ENCODE peak calls at places on chromosomes 11 and 22, in nine cellular contexts. S is pancreas; A is prostate gland; L is GM23338; D is HEK293T; F is GM19239; M is stimulated activated CD8-positive, alpha-beta memory T cell treated with anti-CD3 and anti-CD28 coated beads, Interleukin-4, amount 100 ng/mL, for 1 hour; Z is glutamatergic neuron; T is activated CD4-positive, alpha-beta T cell treated with anti-CD3 and anti-CD28 coated beads, Interleukin-2, amount 10 ng/mL, durations not matched to agents 7 days and 5 days. P is an unnamed sample.

GRCh38 chr22:25039754-25040153 is 87.2 kb downstream of the KIAA1671 start:
- DNase-seq in S (no peak), A (no peak), L (no peak), D (no peak), F (no peak), M (no peak), Z (no peak), T (no peak), P (no peak)

GRCh38 chr11:76629133-76629852 is 41.3 kb downstream of the LRRC32 start:
- DNase-seq in S (no peak), A (no peak), L (no peak), D (no peak), F (no peak), M (no peak), Z (no peak), T (no peak), P (no peak)

GRCh38 chr11:112634551-112634950 is 326.7 kb upstream of the NCAM1 start:
- DNase-seq in S (no peak), A (no peak), L (peak), D (no peak), F (no peak), M (no peak), Z (no peak), T (no peak), P (no peak)

GRCh38 chr11:25961539-25961938 is 370.4 kb upstream of the ANO3 start:
- DNase-seq in S (no peak), A (no peak), L (no peak), D (no peak), F (no peak), M (no peak), Z (no peak), T (no peak), P (no peak)

GRCh38 chr11:126459691-126460404 is 104.4 kb downstream of the ST3GAL4 start:
- DNase-seq in S (no peak), A (no peak), L (no peak), D (no peak), F (no peak), M (no peak), Z (no peak), T (no peak), P (no peak)

GRCh38 chr11:74675761-74676160 is 55.5 kb downstream of the CHRDL2 start:
- DNase-seq in S (no peak), A (no peak), L (no peak), D (no peak), F (no peak), M (no peak), Z (no peak), T (no peak), P (no peak)

GRCh38 chr11:44899959-44900358 is 50.7 kb downstream of the TP53I11 start:
- DNase-seq in S (no peak), A (no peak), L (peak), D (peak), F (no peak), M (no peak), Z (peak), T (no peak), P (no peak)

GRCh38 chr22:44363214-44363979 is 50.6 kb upstream of the SHISAL1 start:
- DNase-seq in S (peak), A (no peak), L (no peak), D (no peak), F (no peak), M (no peak), Z (peak), T (no peak), P (peak)

GRCh38 chr11:838441-839279 is 3.7 kb downstream of the POLR2L start:
- DNase-seq in S (peak), A (no peak), L (peak), D (no peak), F (no peak), M (no peak), Z (peak), T (no peak), P (no peak)

GRCh38 chr11:96188625-96189006 is 154.4 kb downstream of the MAML2 start:
- DNase-seq in S (no peak), A (no peak), L (no peak), D (no peak), F (no peak), M (no peak), Z (no peak), T (peak), P (peak)

GRCh38 chr11:83037877-83038276 is 33.8 kb downstream of the RAB30 start:
- DNase-seq in S (no peak), A (no peak), L (no peak), D (no peak), F (no peak), M (no peak), Z (no peak), T (no peak), P (no peak)

GRCh38 chr11:103079833-103080232 is 12.1 kb downstream of the DCUN1D5 start:
- DNase-seq in S (no peak), A (no peak), L (no peak), D (no peak), F (no peak), M (no peak), Z (no peak), T (no peak), P (no peak)

GRCh38 chr11:4092031-4092430 is 2.6 kb upstream of the RRM1 start:
- DNase-seq in S (no peak), A (no peak), L (no peak), D (no peak), F (no peak), M (no peak), Z (no peak), T (peak), P (no peak)

GRCh38 chr11:111911563-111912401 is at the start of gene CRYAB:
- DNase-seq in S (peak), A (peak), L (peak), D (no peak), F (no peak), M (no peak), Z (no peak), T (no peak), P (peak)

GRCh38 chr11:113895367-113896155 is 9.0 kb upstream of the HTR3B start:
- DNase-seq in S (no peak), A (peak), L (peak), D (peak), F (no peak), M (no peak), Z (peak), T (no peak), P (no peak)

GRCh38 chr22:27991586-27992293 is 72.7 kb upstream of the PITPNB start:
- DNase-seq in S (no peak), A (no peak), L (no peak), D (no peak), F (no peak), M (no peak), Z (peak), T (no peak), P (no peak)

GRCh38 chr11:73838443-73839122 is 38.1 kb downstream of the COA4 start:
- DNase-seq in S (no peak), A (no peak), L (peak), D (no peak), F (no peak), M (no peak), Z (no peak), T (no peak), P (no peak)

GRCh38 chr11:129252621-129253020 is 60.5 kb upstream of the ARHGAP32 start:
- DNase-seq in S (no peak), A (no peak), L (peak), D (no peak), F (no peak), M (no peak), Z (no peak), T (no peak), P (no peak)

GRCh38 chr11:106238704-106239360 is 161.4 kb downstream of the AASDHPPT start:
- DNase-seq in S (no peak), A (no peak), L (no peak), D (no peak), F (no peak), M (no peak), Z (no peak), T (no peak), P (no peak)

GRCh38 chr11:109697140-109697843 is 275.3 kb downstream of the C11orf87 start:
- DNase-seq in S (no peak), A (no peak), L (peak), D (peak), F (peak), M (no peak), Z (no peak), T (peak), P (peak)

GRCh38 chr22:48453751-48454485 is 1373.8 kb downstream of the BRD1 start:
- DNase-seq in S (no peak), A (no peak), L (no peak), D (no peak), F (no peak), M (no peak), Z (no peak), T (no peak), P (no peak)

GRCh38 chr11:73570415-73571114 is 27.3 kb downstream of the FAM168A start:
- DNase-seq in S (no peak), A (no peak), L (no peak), D (no peak), F (no peak), M (no peak), Z (no peak), T (no peak), P (peak)

GRCh38 chr22:38437416-38437815 is 17.6 kb downstream of the KCNJ4 start:
- DNase-seq in S (no peak), A (no peak), L (no peak), D (no peak), F (no peak), M (no peak), Z (no peak), T (no peak), P (no peak)

GRCh38 chr11:1557904-1558831 is 13.9 kb downstream of the DUSP8 start:
- DNase-seq in S (peak), A (peak), L (no peak), D (no peak), F (no peak), M (no peak), Z (peak), T (no peak), P (peak)

GRCh38 chr11:119446871-119447663 is 24.1 kb upstream of the THY1 start:
- DNase-seq in S (no peak), A (no peak), L (no peak), D (no peak), F (no peak), M (no peak), Z (no peak), T (no peak), P (no peak)

GRCh38 chr11:121578216-121579063 is 125.7 kb upstream of the SORL1-AS1 start:
- DNase-seq in S (no peak), A (no peak), L (no peak), D (no peak), F (no peak), M (no peak), Z (no peak), T (no peak), P (no peak)

GRCh38 chr22:20549232-20549841 is 41.9 kb downstream of the MED15 start:
- DNase-seq in S (no peak), A (no peak), L (peak), D (no peak), F (no peak), M (no peak), Z (no peak), T (peak), P (no peak)

GRCh38 chr11:72316984-72317383 is 73.0 kb upstream of the PHOX2A start:
- DNase-seq in S (no peak), A (no peak), L (no peak), D (no peak), F (no peak), M (no peak), Z (no peak), T (no peak), P (no peak)

GRCh38 chr11:131823772-131824171 is 453.4 kb downstream of the NTM start:
- DNase-seq in S (no peak), A (no peak), L (no peak), D (no peak), F (no peak), M (no peak), Z (no peak), T (no peak), P (no peak)

GRCh38 chr11:35030716-35031213 is 108.2 kb upstream of the CD44 start:
- DNase-seq in S (no peak), A (no peak), L (no peak), D (peak), F (no peak), M (no peak), Z (no peak), T (no peak), P (peak)

GRCh38 chr11:120420572-120420971 is 84.4 kb downstream of the ARHGEF12 start:
- DNase-seq in S (no peak), A (no peak), L (no peak), D (no peak), F (no peak), M (no peak), Z (no peak), T (no peak), P (no peak)

GRCh38 chr11:66022401-66023185 is 3.7 kb downstream of the CATSPER1 start:
- DNase-seq in S (peak), A (peak), L (peak), D (peak), F (peak), M (peak), Z (peak), T (peak), P (peak)

GRCh38 chr11:32071811-32072210 is 19.1 kb upstream of the RCN1 start:
- DNase-seq in S (no peak), A (no peak), L (peak), D (peak), F (no peak), M (no peak), Z (no peak), T (no peak), P (no peak)

P was measured in amniotic stem cell.